ENCODE peak calls at places on chromosomes 6 and 20, in five cellular contexts. Y is GM13976; E is neural progenitor cell; F is CD4-positive, alpha-beta T cell; C is brain microvascular endothelial cell. D is an unnamed sample.

GRCh38 chr6:158653577-158654354 is 3.9 kb downstream of the SYTL3 start:
- DNase-seq in C (no peak), Y (peak), F (peak), E (no peak), D (peak)

GRCh38 chr20:59078231-59078630 is 35.6 kb upstream of the PRELID3B start:
- DNase-seq in Y (no peak), C (no peak), E (no peak), F (no peak), D (no peak)

GRCh38 chr6:126307859-126308258 is 32.1 kb upstream of the CENPW start:
- DNase-seq in C (peak), F (no peak), E (no peak), Y (no peak), D (no peak)

GRCh38 chr6:3165631-3166534 is 8.5 kb upstream of the TUBB2A start:
- DNase-seq in Y (no peak), C (peak), E (peak), F (no peak), D (no peak)

GRCh38 chr6:10901751-10902150 is 14.9 kb downstream of the SYCP2L start:
- DNase-seq in E (no peak), C (no peak), Y (peak), F (no peak), D (peak)

GRCh38 chr6:42450314-42451145 is 1.2 kb downstream of the TRERF1 start:
- DNase-seq in C (no peak), E (peak), F (no peak), Y (no peak), D (no peak)

GRCh38 chr20:37907677-37908397 is 4.9 kb downstream of the VSTM2L start:
- DNase-seq in C (peak), E (peak), F (no peak), Y (no peak), D (no peak)

GRCh38 chr20:49697071-49697470 is 16.6 kb downstream of the B4GALT5 start:
- DNase-seq in F (no peak), C (no peak), E (no peak), Y (no peak), D (no peak)

GRCh38 chr6:49198015-49198414 is 265.0 kb downstream of the MMUT start:
- DNase-seq in F (no peak), C (no peak), Y (no peak), E (no peak), D (no peak)

GRCh38 chr20:59645316-59645715 is 41.0 kb downstream of the PHACTR3 start:
- DNase-seq in Y (no peak), C (no peak), E (no peak), F (no peak), D (no peak)

GRCh38 chr6:113128020-113128419 is 729.1 kb upstream of the MARCKS start:
- DNase-seq in E (no peak), F (no peak), C (no peak), Y (no peak), D (no peak)

GRCh38 chr6:113120214-113120576 is 737.0 kb upstream of the MARCKS start:
- DNase-seq in E (no peak), C (peak), Y (no peak), F (no peak), D (no peak)

GRCh38 chr6:113120577-113121285 is 736.4 kb upstream of the MARCKS start:
- DNase-seq in E (peak), F (no peak), Y (no peak), C (peak), D (no peak)

GRCh38 chr6:113122060-113122459 is 735.1 kb upstream of the MARCKS start:
- DNase-seq in Y (no peak), F (no peak), C (peak), E (peak), D (no peak)
- TF ChIP-seq CTCF in Y (no peak), F (no peak), C (peak), E (no peak), D (no peak)

GRCh38 chr6:77462359-77463307 is 658 bp downstream of the HTR1B start:
- DNase-seq in Y (no peak), F (no peak), C (peak), E (peak), D (no peak)
- TF ChIP-seq CTCF in Y (no peak), F (no peak), C (peak), E (peak), D (no peak)

DNA sequence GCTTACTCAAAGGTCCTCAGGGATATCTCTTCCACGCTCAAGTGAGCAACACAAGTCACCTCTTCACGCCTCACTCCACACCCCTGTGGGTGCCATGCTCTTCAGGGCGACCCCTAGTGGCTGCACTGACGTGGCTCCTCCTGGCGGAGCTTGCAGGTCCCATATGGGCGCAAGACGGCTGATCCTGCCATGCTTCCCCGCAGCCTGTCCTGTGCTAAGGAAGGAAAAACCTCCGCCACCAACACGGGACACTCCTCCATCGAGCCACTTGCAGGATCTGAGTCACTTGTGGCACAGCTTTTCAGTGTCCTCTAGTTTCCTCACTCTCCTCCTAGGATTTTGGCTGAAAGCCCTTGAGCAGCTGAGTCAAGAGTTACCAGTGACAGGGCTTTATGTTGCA is 90.7 kb downstream of the KHDC1L start:
- DNase-seq in F (no peak), E (peak), C (peak), Y (no peak), D (no peak)
- TF ChIP-seq CTCF in F (no peak), E (peak), C (peak), Y (peak), D (peak)

GRCh38 chr20:53161473-53161872 is 189.3 kb downstream of the TSHZ2 start:
- DNase-seq in F (no peak), C (no peak), Y (no peak), E (no peak), D (no peak)

GRCh38 chr20:53161073-53161472 is 188.9 kb downstream of the TSHZ2 start:
- DNase-seq in F (no peak), Y (no peak), C (no peak), E (no peak), D (no peak)

GRCh38 chr20:53163486-53163885 is 191.3 kb downstream of the TSHZ2 start:
- DNase-seq in Y (no peak), E (no peak), C (peak), F (no peak), D (no peak)

GRCh38 chr20:53164072-53164471 is 191.9 kb downstream of the TSHZ2 start:
- DNase-seq in E (no peak), C (no peak), Y (no peak), F (no peak), D (no peak)

DNA sequence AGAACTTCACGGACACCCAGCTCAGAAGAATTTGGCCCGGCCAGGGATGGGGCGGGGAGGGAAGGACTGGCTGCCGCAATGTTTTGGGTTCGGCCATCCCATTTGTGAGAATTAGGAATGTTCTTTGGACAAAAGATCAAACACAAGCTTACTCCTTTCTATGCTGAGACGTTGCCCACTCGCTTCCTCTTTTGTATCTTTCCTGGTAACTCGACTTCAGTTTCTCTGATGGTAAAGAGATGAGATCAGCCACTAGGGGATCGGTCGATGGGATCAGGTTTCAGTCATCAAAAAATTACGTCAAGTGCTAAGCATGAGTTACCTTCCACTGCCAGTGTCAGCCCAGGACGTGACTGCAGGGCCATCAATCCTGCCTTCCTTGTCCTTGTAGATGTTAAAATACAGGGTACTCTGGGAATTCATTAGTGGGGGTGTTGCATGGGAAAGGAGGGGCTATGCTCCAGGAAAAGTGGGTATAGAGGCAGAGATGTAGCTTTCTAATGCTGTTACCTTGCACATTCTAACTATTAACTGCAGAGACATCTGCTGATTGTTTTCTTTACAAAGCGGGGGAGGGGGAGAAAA is 190.2 kb downstream of the TSHZ2 start:
- DNase-seq in Y (no peak), F (no peak), C (peak), E (peak), D (no peak)
- TF ChIP-seq CTCF in Y (no peak), F (no peak), C (peak), E (peak), D (no peak)

D was measured in GM13977.